ENCODE peak calls at places on chromosomes 2 and 18, in four cellular contexts. E is AG09319, Z is omental fat pad, T is fibroblast of lung. C is an unnamed sample.

GRCh38 chr2:222595573-222595972 is 60.3 kb downstream of the FARSB start:
- DNase-seq in E (no peak), Z (no peak), T (peak; percentile 8), C (no peak)

GRCh38 chr2:38432827-38433606 is 55.9 kb upstream of the ATL2 start:
- DNase-seq in Z (no peak), E (no peak), T (no peak), C (no peak)

GRCh38 chr2:238286551-238286950 is 1.9 kb downstream of the PER2 start:
- DNase-seq in E (peak; percentile 59), T (peak; percentile 89), Z (no peak), C (peak; percentile 87)

GRCh38 chr2:215435261-215435808 is 533 bp downstream of the FN1 start:
- DNase-seq in T (no peak), Z (no peak), E (no peak), C (no peak)

GRCh38 chr2:44957656-44958327 is 16.3 kb downstream of the SIX3 start:
- DNase-seq in Z (no peak), E (no peak), T (no peak), C (no peak)

GRCh38 chr2:71568103-71568502 is 114.7 kb downstream of the DYSF start:
- DNase-seq in E (no peak), T (no peak), Z (no peak), C (no peak)

GRCh38 chr18:44586782-44587524 is 93.7 kb upstream of the SETBP1 start:
- DNase-seq in E (no peak), T (no peak), Z (no peak), C (no peak)

GRCh38 chr2:48715042-48715899 is 40.3 kb downstream of the LHCGR start:
- DNase-seq in Z (peak; percentile 30), T (peak; percentile 79), E (no peak), C (peak; percentile 87)

GRCh38 chr18:42920621-42921020 is 194.9 kb downstream of the RIT2 start:
- DNase-seq in E (no peak), T (no peak), Z (no peak), C (no peak)

GRCh38 chr2:97849881-97850540 is 136.6 kb downstream of the ZAP70 start:
- DNase-seq in T (peak; percentile 74), Z (no peak), E (no peak), C (peak; percentile 64)

GRCh38 chr2:190882831-190883582 is 2.4 kb downstream of the GLS start:
- DNase-seq in E (no peak), Z (no peak), T (no peak), C (peak; percentile 28)

GRCh38 chr2:54457326-54458023 is 1.3 kb downstream of the SPTBN1 start:
- DNase-seq in E (no peak), T (peak; percentile 33), Z (no peak), C (no peak)

GRCh38 chr2:43227830-43228280 is 1.4 kb upstream of the ZFP36L2 start:
- DNase-seq in E (no peak), Z (no peak), T (no peak), C (no peak)
- TF ChIP-seq CTCF in E (peak; percentile 39), Z (no peak), T (peak; percentile 25), C (no peak)

GRCh38 chr18:49638209-49638785 is 76.4 kb downstream of the LIPG start:
- DNase-seq in T (no peak), E (no peak), Z (no peak), C (no peak)
- TF ChIP-seq CTCF in T (no peak), E (no peak), Z (no peak), C (no peak)

DNA sequence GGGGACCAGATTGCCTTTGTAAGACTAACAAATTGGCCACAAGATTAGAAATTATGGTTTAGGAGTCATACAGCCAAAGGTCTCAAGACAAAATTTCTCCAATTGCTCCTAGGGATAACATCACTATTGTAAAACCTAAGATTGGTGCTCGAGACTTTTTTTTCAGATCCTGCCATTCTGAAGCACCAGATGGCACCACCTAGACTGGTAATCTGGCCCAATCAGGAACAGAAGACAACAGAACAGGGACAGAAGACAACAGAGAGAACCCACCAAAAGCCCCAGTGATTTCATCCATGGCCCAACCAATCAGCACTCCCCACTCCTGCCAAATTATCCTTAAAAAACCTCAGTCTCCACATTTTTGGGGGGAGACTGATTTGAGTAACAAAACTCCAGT is 66.8 kb downstream of the LINC00305 start:
- DNase-seq in E (no peak), T (no peak), Z (no peak), C (no peak)
- TF ChIP-seq CTCF in E (no peak), T (no peak), Z (no peak), C (no peak)

DNA sequence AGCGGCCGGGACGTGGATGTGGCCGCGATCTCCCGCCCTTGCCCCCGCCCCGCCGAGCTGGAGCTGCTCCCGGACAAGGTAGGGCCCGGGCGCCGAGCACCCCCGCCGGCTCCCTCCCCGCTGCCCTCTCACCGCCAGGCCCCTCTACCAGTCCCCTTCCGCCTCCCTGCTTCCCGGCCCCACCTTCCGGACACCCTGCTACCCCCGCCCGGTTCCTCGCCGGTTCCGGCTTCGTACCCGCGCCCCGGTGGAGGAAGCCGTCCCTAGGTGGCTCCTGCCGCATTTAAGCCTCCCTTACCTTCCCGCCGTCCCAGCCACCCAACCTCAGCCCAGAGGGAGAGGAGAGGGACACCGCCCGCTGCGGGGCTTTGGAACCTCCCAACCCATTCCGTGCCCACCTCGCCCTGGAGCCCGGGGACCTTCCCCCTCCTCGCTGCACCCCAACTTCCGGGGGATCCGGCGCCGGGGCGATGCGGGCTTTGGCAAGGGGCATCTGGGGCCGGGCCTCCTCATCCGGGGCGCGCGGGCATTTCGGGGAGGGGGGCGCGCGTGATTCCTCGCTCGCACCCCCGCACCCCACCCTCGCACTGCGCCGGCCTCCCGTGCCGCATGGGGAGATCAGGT is 475 bp downstream of the B3GNT2 start:
- DNase-seq in Z (no peak), T (no peak), E (no peak), C (peak; percentile 48)
- TF ChIP-seq CTCF in Z (no peak), T (no peak), E (no peak), C (no peak)

GRCh38 chr18:57859314-57859713 is 56.2 kb upstream of the ATP8B1 start:
- DNase-seq in Z (no peak), T (no peak), E (no peak), C (peak; percentile 56)
- TF ChIP-seq CTCF in Z (no peak), T (no peak), E (peak; percentile 14), C (peak; percentile 41)

GRCh38 chr18:24770625-24771024 is 310.2 kb downstream of the HRH4 start:
- DNase-seq in T (no peak), E (no peak), Z (no peak), C (no peak)

GRCh38 chr18:24778810-24779418 is 318.5 kb downstream of the HRH4 start:
- DNase-seq in Z (no peak), E (no peak), T (no peak), C (no peak)

GRCh38 chr18:24771300-24771699 is 310.9 kb downstream of the HRH4 start:
- DNase-seq in T (no peak), E (no peak), Z (no peak), C (no peak)

GRCh38 chr18:24773101-24773500 is 312.7 kb downstream of the HRH4 start:
- DNase-seq in T (no peak), Z (no peak), E (no peak), C (no peak)
- TF ChIP-seq CTCF in T (no peak), Z (no peak), E (no peak), C (no peak)